ENCODE peak calls at places on chromosomes 3 and 15, in ten cellular contexts. R is neural progenitor cell, X is DND-41, J is fibroblast of villous mesenchyme, U is cardiac muscle cell, L is RWPE2, G is tibial artery, T is fibroblast of the aortic adventitia, Z is colonic mucosa, C is vagina. W is an unnamed sample.

GRCh38 chr15:48112242-48112641 is 8.5 kb upstream of the SLC24A5 start:
- DNase-seq in U (peak), X (peak), Z (no peak), L (no peak), J (peak), T (peak), G (no peak), C (no peak), R (peak), W (peak)

GRCh38 chr3:122928396-122929187 is 99.0 kb downstream of the SEMA5B start:
- DNase-seq in Z (no peak), T (no peak), U (no peak), J (no peak), X (no peak), L (no peak), C (no peak), G (peak), R (no peak), W (no peak)

GRCh38 chr3:78728406-78729145 is 1039.2 kb downstream of the ROBO1 start:
- DNase-seq in U (peak), X (no peak), T (peak), Z (peak), L (no peak), R (peak), G (peak), J (peak), C (no peak), W (peak)

GRCh38 chr3:111768571-111769100 is 90.4 kb upstream of the PHLDB2 start:
- DNase-seq in C (no peak), L (peak), X (no peak), Z (no peak), U (no peak), R (no peak), T (peak), G (no peak), J (peak), W (peak)

GRCh38 chr3:154571827-154572226 is 141.8 kb upstream of the GPR149 start:
- DNase-seq in C (no peak), R (no peak), X (no peak), G (no peak), U (no peak), J (no peak), T (no peak), Z (no peak), L (no peak), W (no peak)

GRCh38 chr15:45747426-45747825 is 112.6 kb downstream of the SQOR start:
- DNase-seq in R (no peak), T (no peak), X (no peak), L (no peak), Z (no peak), G (no peak), U (no peak), J (no peak), C (no peak), W (no peak)

GRCh38 chr15:74202461-74203401 is at the start of gene STRA6:
- DNase-seq in X (no peak), U (peak), C (no peak), T (peak), R (peak), J (peak), G (no peak), L (no peak), Z (no peak), W (no peak)

GRCh38 chr15:78739996-78740903 is 71.0 kb downstream of the ADAMTS7 start:
- DNase-seq in L (peak), U (peak), C (peak), Z (peak), G (no peak), T (peak), X (peak), R (peak), J (peak), W (peak)

GRCh38 chr3:73773228-73773627 is 148.5 kb upstream of the PDZRN3 start:
- DNase-seq in G (no peak), L (no peak), U (no peak), X (no peak), C (no peak), Z (no peak), R (no peak), J (no peak), T (no peak), W (no peak)

GRCh38 chr3:32472716-32473115 is 29.9 kb downstream of the CMTM6 start:
- DNase-seq in U (no peak), J (no peak), T (no peak), G (no peak), X (no peak), R (no peak), L (no peak), C (no peak), Z (no peak), W (no peak)

GRCh38 chr15:98155356-98155755 is 194.9 kb downstream of the ARRDC4 start:
- DNase-seq in X (no peak), R (no peak), U (no peak), Z (no peak), C (no peak), J (peak), G (no peak), T (peak), L (no peak), W (no peak)

GRCh38 chr3:126551066-126551838 is 7.5 kb downstream of the C3orf22 start:
- DNase-seq in C (no peak), U (no peak), L (no peak), R (no peak), X (peak), Z (peak), T (peak), J (no peak), G (peak), W (no peak)

DNA sequence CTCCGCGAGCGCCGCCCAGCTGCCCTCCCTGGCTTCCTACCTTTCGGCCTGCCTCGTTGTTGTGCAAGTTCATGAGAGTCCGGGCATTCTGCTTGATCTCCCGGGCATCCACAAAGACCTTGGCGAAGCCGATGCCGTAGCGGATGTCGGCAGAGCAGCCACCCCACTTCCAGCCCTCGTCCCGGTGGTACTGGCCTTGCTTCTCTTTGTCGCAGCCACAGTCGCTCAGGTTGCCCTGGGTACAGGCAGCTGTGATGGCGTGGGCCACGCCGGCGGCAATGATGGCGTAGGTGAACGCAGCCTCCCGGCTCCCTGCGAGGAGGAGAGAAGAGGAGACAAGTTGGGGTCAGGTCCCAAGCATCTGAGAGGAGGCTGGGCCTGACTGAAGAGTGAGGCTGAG is 25.4 kb downstream of the WNT7A start:
- DNase-seq in Z (no peak), R (no peak), T (no peak), U (no peak), J (no peak), G (no peak), X (no peak), L (no peak), C (no peak), W (no peak)
- H3K4me3 ChIP-seq in Z (no peak), R (no peak), T (no peak), U (no peak), J (no peak), G (no peak), X (no peak), L (no peak), C (no peak), W (no peak)

DNA sequence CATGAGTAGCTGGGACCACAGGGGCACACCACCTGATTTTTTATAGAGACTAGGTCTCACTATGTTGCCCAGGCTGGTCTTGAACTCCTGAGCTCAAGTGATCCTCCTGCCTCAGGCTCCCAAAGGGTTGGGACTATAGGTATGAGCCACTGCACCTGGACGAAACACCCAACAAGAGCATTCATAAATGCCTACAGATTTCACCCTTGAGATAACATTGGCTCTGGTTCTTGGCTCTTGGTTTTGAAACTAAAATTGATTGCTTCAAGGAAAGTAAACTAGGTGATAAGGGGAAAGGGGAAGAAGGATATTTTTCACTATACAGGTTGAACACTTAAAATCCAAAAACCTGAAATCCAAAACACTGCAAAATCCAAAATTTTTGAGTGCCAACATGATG is 10.3 kb downstream of the AP3S2 start:
- DNase-seq in U (no peak), Z (no peak), G (no peak), R (no peak), L (no peak), X (no peak), C (no peak), J (no peak), T (no peak), W (no peak)
- TF ChIP-seq CTCF in U (no peak), Z (no peak), G (no peak), R (no peak), L (no peak), X (no peak), C (no peak), J (no peak), T (no peak), W (no peak)

DNA sequence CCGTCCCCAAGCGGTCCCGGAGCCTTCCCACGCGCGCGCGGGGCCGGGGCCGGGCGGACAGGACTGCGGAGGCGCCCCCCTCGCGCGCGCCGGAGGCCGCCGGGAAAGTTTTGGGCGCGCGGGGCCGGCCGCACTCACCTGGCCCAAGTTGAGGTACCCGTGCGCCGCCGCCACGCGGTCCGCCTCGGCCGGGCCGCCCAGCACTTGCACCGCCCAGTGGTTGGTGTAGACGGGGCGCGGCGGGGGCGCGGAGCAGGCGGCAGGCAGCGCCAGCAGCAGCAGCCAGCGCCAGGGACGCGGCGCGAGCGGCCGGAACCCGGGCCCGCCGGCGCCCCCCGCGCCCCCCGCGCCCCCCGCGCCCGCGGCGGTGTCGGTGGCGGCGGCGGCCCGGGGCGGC is 273 bp downstream of the PCSK6 start:
- DNase-seq in T (no peak), X (no peak), U (peak), J (peak), G (no peak), Z (peak), L (no peak), C (no peak), R (peak), W (peak)
- H3K4me3 ChIP-seq in T (peak), X (no peak), U (peak), J (peak), G (peak), Z (peak), L (peak), C (peak), R (peak), W (no peak)

DNA sequence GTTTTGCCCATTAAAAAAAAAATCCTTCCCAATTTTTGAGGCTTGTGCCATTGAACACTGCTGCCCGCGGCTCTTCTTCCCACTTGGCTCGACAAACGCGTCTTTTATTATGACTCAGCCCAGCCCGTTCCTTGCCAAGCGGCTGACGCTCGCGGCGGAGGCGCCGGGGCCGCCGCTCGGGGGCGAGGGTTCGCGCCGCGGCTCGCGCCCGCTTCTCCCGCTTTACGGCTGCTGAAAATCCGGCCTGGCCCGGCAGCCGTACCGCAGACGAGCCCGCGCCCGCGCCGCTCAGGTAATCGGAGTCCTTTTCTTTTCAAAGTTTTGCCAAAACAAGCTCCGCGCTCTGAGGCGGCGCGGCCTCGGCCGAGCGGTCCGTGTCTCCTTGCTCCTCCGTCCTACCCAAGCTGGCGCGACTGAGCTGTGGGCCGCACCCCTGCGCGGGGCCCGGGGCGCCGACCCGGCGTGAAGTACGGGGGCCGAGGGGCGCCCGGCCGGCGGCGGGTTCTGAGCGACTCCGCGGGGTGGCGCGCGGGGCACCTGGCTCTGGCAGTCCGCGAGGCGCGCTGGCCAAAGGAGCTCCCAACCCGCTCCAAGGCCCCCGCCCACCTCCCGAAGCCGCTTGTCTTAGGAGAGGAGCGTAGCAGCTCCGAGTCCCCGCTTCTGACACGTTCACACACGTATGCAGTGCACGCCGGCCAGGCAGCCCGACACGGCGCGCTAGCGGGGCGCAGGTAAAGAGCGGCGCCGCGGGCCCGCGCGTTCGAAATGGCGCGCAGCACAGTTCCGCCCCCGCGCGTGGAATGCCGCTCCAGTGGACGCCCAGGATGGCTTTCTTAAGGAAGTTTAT is 418.2 kb upstream of the NAALADL2 start:
- DNase-seq in T (peak), Z (peak), L (peak), X (peak), C (peak), G (peak), R (peak), J (peak), U (peak), W (peak)
- TF ChIP-seq CTCF in T (no peak), Z (no peak), L (peak), X (no peak), C (no peak), G (no peak), R (peak), J (no peak), U (no peak), W (no peak)

GRCh38 chr3:85355572-85355971 is 396.8 kb downstream of the CADM2 start:
- DNase-seq in T (no peak), G (no peak), X (no peak), R (no peak), L (no peak), C (no peak), U (no peak), J (no peak), Z (no peak), W (no peak)
- H3K4me3 ChIP-seq in T (no peak), G (no peak), X (no peak), R (no peak), L (no peak), C (no peak), U (no peak), J (no peak), Z (no peak), W (no peak)